ENCODE peak calls at places on chromosome 10, in nine cellular contexts. N is HAP-1, I is adrenal gland, T is neural progenitor cell, A is A673, P is breast epithelium, D is endothelial cell of umbilical vein, C is transverse colon, K is heart left ventricle. W is an unnamed sample. For H3K27me3, the result is how much of the 10 kb centered on the place peaks cover.

GRCh38 chr10:114694735-114695134 is 36.7 kb upstream of the ABLIM1 start:
- DNase-seq in N (peak), I (no peak), T (peak), A (peak), P (no peak), D (peak), C (peak), K (no peak), W (no peak)

GRCh38 chr10:114634607-114634974 is 23.5 kb downstream of the ABLIM1 start:
- DNase-seq in N (peak), I (peak), T (no peak), A (peak), P (no peak), D (peak), C (no peak), K (peak), W (peak)

GRCh38 chr10:14553434-14553833 is 221.3 kb downstream of the FAM107B start:
- DNase-seq in N (no peak), I (no peak), T (no peak), A (no peak), P (no peak), D (no peak), C (no peak), K (no peak), W (no peak)

GRCh38 chr10:106555599-106555998 is 608.9 kb downstream of the SORCS1 start:
- DNase-seq in N (no peak), I (no peak), T (peak), A (peak), P (no peak), D (no peak), C (no peak), K (no peak), W (no peak)

GRCh38 chr10:59622320-59622901 is 87.2 kb downstream of the SLC16A9 start:
- DNase-seq in N (peak), I (peak), T (peak), A (peak), P (no peak), D (peak), C (peak), K (peak), W (peak)

GRCh38 chr10:30591249-30591670 is 38.3 kb downstream of the LYZL2 start:
- DNase-seq in N (peak), I (peak), T (peak), A (peak), P (no peak), D (peak), C (peak), K (peak), W (peak)

GRCh38 chr10:119416855-119417254 is 125.7 kb downstream of the RGS10 start:
- DNase-seq in N (peak), I (peak), T (peak), A (peak), P (peak), D (peak), C (peak), K (peak), W (peak)

GRCh38 chr10:91758303-91759146 is 39.7 kb upstream of the TNKS2 start:
- DNase-seq in N (no peak), I (no peak), T (peak), A (peak), P (no peak), D (peak), C (no peak), K (no peak), W (no peak)

GRCh38 chr10:3825244-3825643 is 40.2 kb upstream of the KLF6 start:
- DNase-seq in N (no peak), I (no peak), T (peak), A (no peak), P (no peak), D (no peak), C (peak), K (no peak), W (no peak)

GRCh38 chr10:67075381-67076001 is 149.7 kb downstream of the LRRTM3 start:
- DNase-seq in N (no peak), I (no peak), T (no peak), A (no peak), P (no peak), D (no peak), C (no peak), K (no peak), W (no peak)

GRCh38 chr10:83352588-83352987 is 786.7 kb upstream of the GHITM start:
- DNase-seq in N (no peak), I (no peak), T (no peak), A (no peak), P (no peak), D (no peak), C (no peak), K (no peak), W (no peak)

GRCh38 chr10:77111611-77112550 is 525.7 kb downstream of the KCNMA1 start:
- DNase-seq in N (peak), I (no peak), T (peak), A (peak), P (no peak), D (peak), C (no peak), K (no peak), W (no peak)

GRCh38 chr10:102484021-102484420 is 18.5 kb downstream of the ACTR1A start:
- DNase-seq in N (no peak), I (no peak), T (no peak), A (no peak), P (no peak), D (no peak), C (no peak), K (no peak), W (no peak)

GRCh38 chr10:30980951-30981616 is 50.6 kb downstream of the ZNF438 start:
- DNase-seq in N (no peak), I (peak), T (no peak), A (peak), P (no peak), D (peak), C (peak), K (peak), W (peak)

GRCh38 chr10:70561051-70561450 is 41.5 kb downstream of the PRF1 start:
- DNase-seq in N (no peak), I (no peak), T (no peak), A (peak), P (no peak), D (no peak), C (no peak), K (no peak), W (no peak)

GRCh38 chr10:116852246-116852645 is 2.9 kb downstream of the ENO4 start:
- DNase-seq in N (no peak), I (no peak), T (no peak), A (no peak), P (no peak), D (no peak), C (no peak), K (no peak), W (no peak)

GRCh38 chr10:86535057-86535882 is 13.7 kb upstream of the WAPL start:
- DNase-seq in N (no peak), I (peak), T (peak), A (no peak), P (peak), D (peak), C (peak), K (peak), W (peak)

GRCh38 chr10:13072339-13072738 is 27.6 kb upstream of the OPTN start:
- DNase-seq in N (no peak), I (no peak), T (no peak), A (no peak), P (no peak), D (no peak), C (no peak), K (no peak), W (no peak)

GRCh38 chr10:90062786-90063185 is 361.4 kb downstream of the KIF20B start:
- DNase-seq in N (no peak), I (no peak), T (no peak), A (no peak), P (no peak), D (no peak), C (no peak), K (no peak), W (no peak)

GRCh38 chr10:32142646-32143045 is 86.4 kb upstream of the KIF5B start:
- DNase-seq in N (no peak), I (no peak), T (no peak), A (no peak), P (no peak), D (no peak), C (no peak), K (no peak), W (no peak)

GRCh38 chr10:92241501-92241900 is 49.4 kb downstream of the CPEB3 start:
- DNase-seq in N (no peak), I (no peak), T (no peak), A (no peak), P (no peak), D (no peak), C (no peak), K (no peak), W (no peak)

GRCh38 chr10:88783734-88784133 is 18.8 kb upstream of the LIPM start:
- DNase-seq in N (no peak), I (no peak), T (no peak), A (no peak), P (no peak), D (no peak), C (no peak), K (no peak), W (no peak)

GRCh38 chr10:106519376-106520035 is 645.0 kb downstream of the SORCS1 start:
- DNase-seq in N (no peak), I (no peak), T (no peak), A (no peak), P (no peak), D (no peak), C (no peak), K (no peak), W (no peak)

GRCh38 chr10:133379152-133379800 is at the start of gene PAOX:
- DNase-seq in N (peak), I (peak), T (peak), A (no peak), P (peak), D (peak), C (peak), K (peak), W (peak)

GRCh38 chr10:126671402-126671975 is 996 bp upstream of the C10orf90 start:
- DNase-seq in N (no peak), I (no peak), T (no peak), A (no peak), P (no peak), D (no peak), C (no peak), K (no peak), W (no peak)
- H3K27me3 ChIP-seq in N (under half), I (under half), T (under half), A (under half), P (under half), D (under half), C (under half), K (under half), W (under half)

GRCh38 chr10:6565588-6565987 is 14.5 kb downstream of the PRKCQ start:
- DNase-seq in N (no peak), I (no peak), T (no peak), A (no peak), P (no peak), D (no peak), C (no peak), K (no peak), W (no peak)

GRCh38 chr10:6563720-6564119 is 16.4 kb downstream of the PRKCQ start:
- DNase-seq in N (no peak), I (no peak), T (no peak), A (no peak), P (no peak), D (no peak), C (no peak), K (no peak), W (no peak)

GRCh38 chr10:6562221-6562620 is 17.9 kb downstream of the PRKCQ start:
- DNase-seq in N (no peak), I (no peak), T (no peak), A (no peak), P (no peak), D (no peak), C (no peak), K (no peak), W (no peak)

GRCh38 chr10:6563075-6563474 is 17.0 kb downstream of the PRKCQ start:
- DNase-seq in N (no peak), I (no peak), T (peak), A (no peak), P (no peak), D (no peak), C (no peak), K (no peak), W (no peak)

DNA sequence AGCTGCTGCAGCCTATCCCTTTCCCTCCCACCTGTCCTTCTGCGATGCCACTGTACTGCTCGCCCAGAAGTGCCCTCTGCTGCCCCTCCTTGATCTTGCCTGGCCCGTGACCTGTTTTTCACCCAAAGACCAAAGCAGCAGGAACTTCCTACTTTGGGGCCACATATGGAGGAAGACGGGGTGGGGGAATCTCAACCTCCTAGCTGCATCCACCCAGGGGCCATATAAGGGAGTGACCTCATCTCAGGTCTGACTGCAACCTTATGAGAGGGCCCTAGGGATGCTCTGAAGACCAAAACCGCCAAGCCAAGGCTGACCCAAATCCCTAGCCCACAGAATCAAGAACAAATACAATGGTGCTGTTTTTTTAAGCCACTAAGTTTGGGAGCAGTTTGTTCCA is 15.7 kb downstream of the PRKCQ start:
- DNase-seq in N (no peak), I (no peak), T (no peak), A (no peak), P (no peak), D (no peak), C (no peak), K (no peak), W (no peak)
- H3K27me3 ChIP-seq in N (half or more), I (under half), T (under half), A (half or more), P (under half), D (under half), C (under half), K (under half), W (under half)

GRCh38 chr10:75441682-75442081 is 10.3 kb downstream of the LRMDA start:
- DNase-seq in N (no peak), I (no peak), T (no peak), A (no peak), P (no peak), D (no peak), C (no peak), K (no peak), W (no peak)

GRCh38 chr10:75448166-75448565 is 16.7 kb downstream of the LRMDA start:
- DNase-seq in N (no peak), I (peak), T (no peak), A (no peak), P (no peak), D (no peak), C (no peak), K (no peak), W (no peak)

GRCh38 chr10:75443362-75443761 is 11.9 kb downstream of the LRMDA start:
- DNase-seq in N (no peak), I (no peak), T (no peak), A (no peak), P (no peak), D (no peak), C (no peak), K (no peak), W (no peak)

GRCh38 chr10:75446508-75446907 is 15.1 kb downstream of the LRMDA start:
- DNase-seq in N (no peak), I (no peak), T (no peak), A (no peak), P (no peak), D (no peak), C (no peak), K (no peak), W (no peak)

DNA sequence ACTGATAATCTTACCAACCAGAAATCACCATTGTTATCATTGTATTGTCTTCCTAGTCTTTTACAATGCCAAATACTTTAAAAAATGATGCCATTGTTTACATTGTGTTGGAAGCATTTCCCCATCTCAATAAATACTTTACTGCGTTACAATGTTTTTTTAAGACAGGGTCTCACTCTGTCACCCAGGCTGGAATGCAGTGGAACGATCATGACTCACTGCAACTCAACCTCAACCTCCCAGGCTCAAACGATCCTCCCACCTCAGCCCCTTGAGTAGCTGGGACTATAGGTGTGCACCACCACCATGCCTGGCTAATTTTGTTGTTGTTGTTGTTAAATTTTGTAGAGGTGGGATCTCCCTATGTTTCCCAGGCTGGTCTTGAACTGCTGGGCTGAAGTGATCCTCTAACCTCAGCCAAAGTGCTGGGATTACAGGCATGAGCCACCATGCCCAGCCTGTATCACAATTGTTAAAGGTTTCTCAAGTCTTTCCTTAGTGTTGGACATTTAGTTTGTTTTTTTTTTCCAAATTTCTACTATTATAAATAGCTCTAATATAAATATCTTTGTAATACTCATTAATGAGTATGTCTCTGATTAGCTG is 13.5 kb downstream of the LRMDA start:
- DNase-seq in N (no peak), I (no peak), T (no peak), A (no peak), P (no peak), D (no peak), C (no peak), K (no peak), W (no peak)
- H3K27me3 ChIP-seq in N (under half), I (under half), T (under half), A (under half), P (under half), D (under half), C (under half), K (under half), W (under half)

GRCh38 chr10:123132576-123133477 is 2.9 kb upstream of the HMX3 start:
- DNase-seq in N (peak), I (peak), T (peak), A (peak), P (peak), D (peak), C (peak), K (peak), W (peak)

GRCh38 chr10:123134915-123135414 is 805 bp upstream of the HMX3 start:
- DNase-seq in N (no peak), I (no peak), T (peak), A (no peak), P (no peak), D (no peak), C (no peak), K (no peak), W (no peak)

GRCh38 chr10:123133511-123133910 is 2.3 kb upstream of the HMX3 start:
- DNase-seq in N (no peak), I (no peak), T (no peak), A (no peak), P (no peak), D (no peak), C (no peak), K (no peak), W (no peak)

GRCh38 chr10:123135415-123136141 is at the start of gene HMX3:
- DNase-seq in N (peak), I (no peak), T (peak), A (peak), P (no peak), D (no peak), C (no peak), K (no peak), W (no peak)

DNA sequence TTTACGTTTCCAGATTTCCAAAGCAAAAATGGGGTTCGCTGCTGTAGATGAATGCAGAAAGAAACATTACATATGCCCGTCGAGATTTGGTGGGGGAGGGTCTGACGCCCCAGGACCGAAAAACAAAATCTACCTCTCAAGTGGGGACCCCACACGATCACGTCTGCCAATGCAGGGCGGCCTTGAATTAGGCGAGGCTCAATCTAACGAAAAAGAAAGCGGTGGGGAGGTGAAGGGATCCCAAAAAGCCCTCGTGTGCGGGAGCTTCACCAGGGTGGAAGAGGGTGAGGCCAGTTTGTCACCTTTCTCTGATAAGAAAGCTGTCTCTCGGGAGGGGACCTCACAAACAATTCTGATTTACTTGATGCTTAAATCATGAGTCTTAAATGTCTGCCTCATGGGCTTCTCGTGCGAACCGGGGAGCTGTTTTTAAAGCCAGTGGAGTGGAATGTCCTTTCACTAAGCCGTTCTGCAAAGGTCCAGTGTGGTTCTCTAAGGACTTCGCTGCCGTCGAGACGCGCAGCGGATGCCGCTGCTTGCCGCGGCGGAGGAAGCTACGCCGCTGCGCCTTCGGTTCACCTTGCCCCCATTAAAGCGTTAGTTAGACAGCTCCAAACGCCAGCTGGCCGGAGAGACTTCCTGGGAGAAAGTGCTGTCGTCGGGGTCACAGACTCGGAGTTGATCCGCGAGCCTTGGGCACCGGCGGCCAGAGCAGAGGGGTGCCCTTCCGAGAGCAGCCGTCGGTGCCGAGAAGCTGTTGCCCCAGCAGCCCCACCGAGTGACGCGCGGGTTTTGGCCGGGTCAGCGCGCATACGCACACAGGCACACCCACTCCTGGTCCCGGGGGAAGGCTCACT is 1.5 kb upstream of the HMX3 start:
- DNase-seq in N (no peak), I (no peak), T (peak), A (no peak), P (no peak), D (no peak), C (no peak), K (no peak), W (no peak)
- H3K27me3 ChIP-seq in N (under half), I (half or more), T (half or more), A (half or more), P (under half), D (half or more), C (half or more), K (half or more), W (under half)

GRCh38 chr10:21496285-21497176 is 29.0 kb downstream of the SKIDA1 start:
- DNase-seq in N (peak), I (peak), T (peak), A (peak), P (no peak), D (peak), C (peak), K (peak), W (no peak)

GRCh38 chr10:21494221-21495001 is 31.1 kb downstream of the SKIDA1 start:
- DNase-seq in N (peak), I (peak), T (peak), A (peak), P (no peak), D (peak), C (no peak), K (peak), W (no peak)

GRCh38 chr10:21497177-21497807 is 28.2 kb downstream of the SKIDA1 start:
- DNase-seq in N (peak), I (peak), T (peak), A (peak), P (peak), D (peak), C (peak), K (peak), W (peak)

GRCh38 chr10:21495002-21495685 is 30.3 kb downstream of the SKIDA1 start:
- DNase-seq in N (peak), I (no peak), T (no peak), A (no peak), P (no peak), D (peak), C (no peak), K (peak), W (peak)

DNA sequence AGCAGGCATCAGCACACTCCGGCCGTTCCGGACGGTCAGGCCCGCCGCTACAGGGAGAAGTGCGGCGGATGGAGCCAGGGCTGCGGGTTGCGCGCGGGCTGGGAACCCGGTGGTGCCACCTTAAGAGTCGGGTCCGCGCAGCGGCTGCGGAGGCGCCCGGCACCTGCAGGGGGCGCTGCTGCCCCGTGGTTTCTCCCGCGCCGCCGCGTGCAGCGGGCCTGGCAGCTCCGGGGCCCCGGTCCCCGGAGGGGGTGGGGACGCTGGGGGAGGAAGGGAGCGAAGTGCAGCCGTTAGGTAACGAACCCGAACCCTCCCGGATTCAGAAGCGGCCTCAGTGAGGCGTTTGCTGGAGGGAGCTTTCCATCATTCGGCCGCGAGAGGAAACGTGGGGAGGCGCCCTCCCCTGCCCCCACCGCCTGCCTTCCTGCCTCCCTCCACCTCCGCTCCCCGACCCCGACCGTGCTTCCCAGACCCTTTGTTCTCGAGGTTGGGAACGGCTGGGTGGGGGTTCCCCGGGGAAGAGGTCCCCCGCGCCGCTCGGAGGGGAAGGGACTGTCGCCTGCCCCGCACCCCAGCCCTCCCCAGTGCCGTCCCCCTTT is 29.7 kb downstream of the SKIDA1 start:
- DNase-seq in N (peak), I (peak), T (peak), A (peak), P (peak), D (peak), C (peak), K (peak), W (peak)
- H3K27me3 ChIP-seq in N (under half), I (under half), T (under half), A (under half), P (under half), D (under half), C (half or more), K (half or more), W (under half)

W was measured in uterus.